ENCODE peak calls at places on chromosomes 6 and 20, in six cellular contexts. B, D, K, T, P and A are unnamed samples.

GRCh38 chr6:63352587-63353281 is 33.0 kb upstream of the LGSN start:
- DNase-seq in D (no peak), K (no peak), T (no peak), B (no peak), P (peak; percentile 52), A (no peak)

GRCh38 chr6:95489185-95489863 is 88.0 kb upstream of the MANEA start:
- DNase-seq in T (no peak), B (no peak), K (no peak), D (no peak), P (no peak), A (no peak)

GRCh38 chr6:15553736-15554294 is 109.0 kb downstream of the DTNBP1 start:
- DNase-seq in T (no peak), D (no peak), B (no peak), K (no peak), P (no peak), A (no peak)

GRCh38 chr6:27332692-27333641 is 20.9 kb upstream of the POM121L2 start:
- DNase-seq in P (peak; percentile 77), B (no peak), K (peak; percentile 60), D (no peak), T (no peak), A (no peak)

GRCh38 chr6:33380272-33380981 is 11.2 kb upstream of the KIFC1 start:
- DNase-seq in K (no peak), T (no peak), D (no peak), P (no peak), B (no peak), A (no peak)

GRCh38 chr20:21826946-21827345 is 121.5 kb downstream of the PAX1 start:
- DNase-seq in B (no peak), P (peak; percentile 73), T (no peak), D (no peak), K (no peak), A (no peak)

GRCh38 chr20:41697861-41698559 is 79.8 kb upstream of the CHD6 start:
- DNase-seq in B (no peak), D (no peak), P (peak; percentile 77), K (no peak), T (no peak), A (no peak)

GRCh38 chr6:169343886-169344525 is 90.4 kb upstream of the THBS2 start:
- DNase-seq in T (no peak), P (no peak), K (no peak), D (no peak), B (no peak), A (no peak)

GRCh38 chr20:12152996-12153395 is 235.3 kb downstream of the BTBD3 start:
- DNase-seq in K (no peak), T (no peak), P (no peak), B (no peak), D (no peak), A (no peak)

GRCh38 chr20:58251979-58252591 is 23.6 kb upstream of the ANKRD60 start:
- DNase-seq in K (no peak), P (no peak), B (no peak), D (no peak), T (no peak), A (no peak)

GRCh38 chr20:44733341-44734069 is 12.2 kb upstream of the KCNK15 start:
- DNase-seq in T (peak; percentile 66), B (peak; percentile 70), P (peak; percentile 88), K (peak; percentile 58), D (no peak), A (no peak)

GRCh38 chr6:25635886-25636317 is 16.1 kb upstream of the SCGN start:
- DNase-seq in T (no peak), P (no peak), B (no peak), K (no peak), D (no peak), A (no peak)

GRCh38 chr6:21987501-21987957 is 309.3 kb downstream of the PRL start:
- DNase-seq in P (peak; percentile 66), B (peak; percentile 34), T (peak; percentile 58), K (no peak), D (peak; percentile 68), A (peak; percentile 1)

GRCh38 chr6:144244688-144245087 is 40.4 kb upstream of the UTRN start:
- DNase-seq in D (no peak), B (no peak), T (no peak), K (no peak), P (no peak), A (no peak)
- TF ChIP-seq CTCF in D (no peak), B (no peak), T (no peak), K (no peak), P (peak; percentile 60), A (no peak)

GRCh38 chr6:141986457-141986856 is 146.3 kb upstream of the GJE1 start:
- DNase-seq in D (no peak), P (peak; percentile 70), T (no peak), K (no peak), B (no peak), A (no peak)
- H3K4me3 ChIP-seq in D (no peak overlapping the region), P (no peak overlapping the region), T (no peak overlapping the region), K (no peak overlapping the region), B (no peak overlapping the region), A (no peak overlapping the region)

GRCh38 chr20:834151-834747 is 734 bp downstream of the FAM110A start:
- DNase-seq in P (peak; percentile 56), B (no peak), K (no peak), D (no peak), T (no peak), A (no peak)
- H3K27ac ChIP-seq in P (no peak overlapping the region), B (peak overlapping the region; percentile 75), K (peak overlapping the region; percentile 85), D (peak overlapping the region; percentile 87), T (peak overlapping the region; percentile 79), A (peak overlapping the region; percentile 88)

GRCh38 chr20:675453-676314 is at the start of gene SCRT2:
- DNase-seq in D (peak; percentile 92), K (peak; percentile 55), B (peak; percentile 76), T (peak; percentile 84), P (peak; percentile 84), A (no peak)

GRCh38 chr20:674936-675452 is 608 bp downstream of the SCRT2 start:
- DNase-seq in B (no peak), P (peak; percentile 30), K (no peak), D (no peak), T (no peak), A (no peak)

GRCh38 chr20:673606-674005 is 2.0 kb downstream of the SCRT2 start:
- DNase-seq in T (no peak), D (no peak), K (no peak), P (no peak), B (no peak), A (no peak)

GRCh38 chr20:671252-672030 is 4.2 kb downstream of the SCRT2 start:
- DNase-seq in K (no peak), P (no peak), B (no peak), T (no peak), D (no peak), A (no peak)

DNA sequence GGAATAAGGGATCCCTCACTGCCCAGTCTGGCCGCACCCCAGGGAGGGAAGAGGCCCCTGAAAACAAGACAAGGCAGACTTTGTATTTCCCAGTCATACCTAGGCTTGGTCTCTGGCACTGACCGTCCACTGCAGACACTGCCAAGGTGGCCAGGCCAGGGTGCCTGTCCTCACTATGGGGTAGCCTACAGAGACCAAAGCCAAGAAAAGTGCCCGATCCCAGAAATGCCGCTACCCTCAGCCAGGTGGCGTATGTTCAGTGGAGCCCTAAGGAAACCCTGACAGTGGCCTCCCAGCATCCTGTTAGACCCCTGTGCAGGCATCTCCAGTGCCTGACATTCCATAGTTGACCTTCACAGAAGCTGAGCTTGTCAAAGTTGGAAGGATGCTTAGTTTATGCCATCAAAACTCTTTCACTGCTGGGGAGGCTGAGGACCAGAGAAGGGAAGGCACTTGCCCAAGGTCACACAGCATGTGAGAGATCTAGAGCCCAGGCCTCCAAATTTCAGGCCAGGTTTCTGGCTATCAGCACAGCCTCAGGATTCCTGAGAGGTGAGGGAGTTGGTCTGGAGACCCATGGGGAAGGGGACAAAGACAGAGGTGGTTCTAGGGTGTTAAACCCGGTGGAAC is 2.5 kb downstream of the SCRT2 start:
- DNase-seq in B (no peak), D (no peak), P (peak; percentile 73), K (no peak), T (no peak), A (no peak)
- TF ChIP-seq CTCF in B (no peak), D (peak; percentile 14), P (peak; percentile 75), K (no peak), T (no peak), A (no peak)

GRCh38 chr6:110875548-110876169 is 1.1 kb downstream of the AMD1 start:
- DNase-seq in D (peak; percentile 79), K (peak; percentile 84), P (peak; percentile 58), T (peak; percentile 77), B (peak; percentile 20), A (no peak)

GRCh38 chr6:110877154-110877564 is 2.6 kb downstream of the AMD1 start:
- DNase-seq in P (no peak), D (no peak), B (no peak), T (no peak), K (no peak), A (no peak)

GRCh38 chr6:110876170-110876773 is 1.7 kb downstream of the AMD1 start:
- DNase-seq in B (peak; percentile 86), T (peak; percentile 88), K (peak; percentile 55), P (peak; percentile 92), D (peak; percentile 90), A (peak; percentile 33)

GRCh38 chr6:110878751-110879539 is 4.4 kb downstream of the AMD1 start:
- DNase-seq in B (peak; percentile 19), P (peak; percentile 70), T (no peak), D (no peak), K (peak; percentile 36), A (no peak)

GRCh38 chr6:110877569-110877968 is 3.0 kb downstream of the AMD1 start:
- DNase-seq in P (no peak), B (no peak), K (no peak), D (no peak), T (no peak), A (no peak)
- H3K4me3 ChIP-seq in P (peak overlapping the region; percentile 80), B (peak overlapping the region; percentile 94), K (peak overlapping the region; percentile 83), D (peak overlapping the region; percentile 90), T (peak overlapping the region; percentile 93), A (peak overlapping the region; percentile 94)

GRCh38 chr6:1820165-1820564 is 210.4 kb downstream of the FOXC1 start:
- DNase-seq in D (no peak), T (no peak), K (no peak), P (no peak), B (no peak), A (no peak)

GRCh38 chr6:1814279-1814678 is 204.6 kb downstream of the FOXC1 start:
- DNase-seq in K (no peak), B (no peak), D (no peak), P (no peak), T (no peak), A (no peak)

GRCh38 chr6:1819007-1819406 is 209.3 kb downstream of the FOXC1 start:
- DNase-seq in B (no peak), D (no peak), T (no peak), P (no peak), K (no peak), A (no peak)

GRCh38 chr6:1815827-1816452 is 206.2 kb downstream of the FOXC1 start:
- DNase-seq in T (no peak), D (no peak), B (no peak), K (no peak), P (peak; percentile 50), A (no peak)

DNA sequence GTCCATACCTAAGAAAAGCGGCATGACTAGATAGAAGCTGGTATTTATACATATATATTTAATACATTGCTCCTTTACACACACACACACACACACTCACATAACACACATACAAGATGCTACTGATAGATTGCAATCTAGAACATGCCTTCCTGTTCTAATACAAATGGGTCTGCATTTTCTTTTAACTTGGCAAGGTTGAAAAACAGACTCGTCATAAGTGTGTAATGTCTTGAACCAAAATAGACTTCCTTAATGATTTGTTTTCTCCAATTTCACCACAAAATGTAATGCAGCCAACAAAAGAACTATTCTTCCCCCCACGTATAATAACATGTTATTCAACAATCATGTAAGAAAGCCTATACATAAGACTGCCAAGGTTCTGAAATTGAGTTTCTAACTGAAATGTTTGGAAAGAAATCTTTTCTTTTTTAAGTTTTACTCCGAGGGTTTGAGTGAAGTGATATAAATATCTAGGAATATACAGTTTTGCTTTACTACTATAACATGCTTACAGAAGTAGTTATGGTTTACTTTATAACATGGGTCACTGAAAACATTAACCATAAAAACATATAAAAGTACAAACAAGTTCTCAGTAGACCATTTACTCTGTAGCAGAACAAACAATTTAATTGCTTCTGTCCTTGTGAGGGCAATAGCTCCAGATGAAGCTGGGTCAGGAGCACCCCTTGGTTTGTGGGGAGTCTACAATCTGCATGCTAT is 207.5 kb downstream of the FOXC1 start:
- DNase-seq in T (no peak), B (no peak), K (no peak), D (no peak), P (no peak), A (no peak)
- H3K27ac ChIP-seq in T (no peak overlapping the region), B (no peak overlapping the region), K (no peak overlapping the region), D (no peak overlapping the region), P (no peak overlapping the region), A (no peak overlapping the region)